ENCODE peak calls at places on chromosomes 2 and 18, in six cellular contexts. X, N, Z, T, I and S are unnamed samples.

GRCh38 chr2:96095116-96095636 is 21.2 kb downstream of the ADRA2B start:
- DNase-seq in X (no peak), N (no peak), Z (no peak), T (no peak), I (no peak), S (no peak)

GRCh38 chr2:63060079-63060482 is 9.5 kb downstream of the OTX1 start:
- DNase-seq in X (peak), N (no peak), Z (no peak), T (peak), I (peak), S (no peak)

GRCh38 chr2:242034996-242035814 is 165.7 kb downstream of the RTP5 start:
- DNase-seq in X (no peak), N (no peak), Z (no peak), T (no peak), I (no peak), S (no peak)

GRCh38 chr18:68701353-68701752 is 13.6 kb downstream of the TMX3 start:
- DNase-seq in X (no peak), N (no peak), Z (no peak), T (no peak), I (no peak), S (no peak)

GRCh38 chr2:29841386-29842004 is 79.9 kb downstream of the ALK start:
- DNase-seq in X (peak), N (peak), Z (no peak), T (peak), I (peak), S (peak)

GRCh38 chr2:74197049-74197448 is 1.4 kb upstream of the MTHFD2 start:
- DNase-seq in X (no peak), N (no peak), Z (no peak), T (no peak), I (no peak), S (no peak)

GRCh38 chr2:138275881-138276280 is 225.7 kb upstream of the SPOPL start:
- DNase-seq in X (peak), N (no peak), Z (no peak), T (no peak), I (no peak), S (no peak)

GRCh38 chr18:21389903-21390302 is 147.9 kb downstream of the GREB1L start:
- DNase-seq in X (no peak), N (no peak), Z (no peak), T (no peak), I (no peak), S (no peak)

GRCh38 chr2:111143107-111143886 is 22.6 kb downstream of the BCL2L11 start:
- DNase-seq in X (no peak), N (no peak), Z (no peak), T (no peak), I (no peak), S (no peak)

GRCh38 chr2:236380051-236380612 is 115.9 kb upstream of the ASB18 start:
- DNase-seq in X (no peak), N (no peak), Z (no peak), T (no peak), I (no peak), S (no peak)

GRCh38 chr2:39851691-39852110 is 72.6 kb upstream of the THUMPD2 start:
- DNase-seq in X (peak), N (no peak), Z (no peak), T (peak), I (peak), S (no peak)

GRCh38 chr18:69490072-69490471 is 89.4 kb downstream of the DOK6 start:
- DNase-seq in X (no peak), N (no peak), Z (no peak), T (no peak), I (no peak), S (no peak)

GRCh38 chr2:15912203-15912602 is 28.1 kb upstream of the MYCN start:
- DNase-seq in X (no peak), N (no peak), Z (no peak), T (peak), I (peak), S (no peak)

GRCh38 chr2:16268301-16269000 is 328.1 kb downstream of the MYCN start:
- DNase-seq in X (no peak), N (no peak), Z (no peak), T (no peak), I (no peak), S (no peak)

GRCh38 chr18:36158261-36158867 is 28.7 kb downstream of the ELP2 start:
- DNase-seq in X (peak), N (no peak), Z (no peak), T (peak), I (no peak), S (no peak)

GRCh38 chr2:196696423-196697073 is 57.0 kb downstream of the CCDC150 start:
- DNase-seq in X (peak), N (peak), Z (no peak), T (peak), I (no peak), S (no peak)

GRCh38 chr18:5894613-5895299 is 566 bp downstream of the TMEM200C start:
- DNase-seq in X (peak), N (peak), Z (no peak), T (no peak), I (peak), S (no peak)

GRCh38 chr2:227617316-227618250 is at the start of gene SCYGR4:
- DNase-seq in X (no peak), N (no peak), Z (no peak), T (no peak), I (no peak), S (no peak)

GRCh38 chr2:48849770-48850169 is 94.2 kb upstream of the LHCGR start:
- DNase-seq in X (peak), N (no peak), Z (no peak), T (no peak), I (no peak), S (no peak)

GRCh38 chr2:224357098-224357901 is 44.6 kb downstream of the FAM124B start:
- DNase-seq in X (peak), N (peak), Z (peak), T (peak), I (peak), S (peak)

GRCh38 chr18:79682896-79683625 is 3.5 kb downstream of the CTDP1 start:
- DNase-seq in X (no peak), N (no peak), Z (peak), T (no peak), I (no peak), S (no peak)

GRCh38 chr2:121052507-121052906 is 232.5 kb downstream of the TFCP2L1 start:
- DNase-seq in X (no peak), N (no peak), Z (no peak), T (no peak), I (no peak), S (no peak)